ENCODE peak calls at places on chromosome 21, in six cellular contexts. Z, A, M, I, E and K are unnamed samples.

GRCh38 chr21:16124397-16125130 is 394.8 kb downstream of the USP25 start:
- DNase-seq in Z (no peak), A (no peak), M (no peak), I (no peak), E (no peak), K (peak)

GRCh38 chr21:36306872-36307534 is 13.0 kb upstream of the MORC3 start:
- DNase-seq in Z (no peak), A (no peak), M (no peak), I (no peak), E (no peak), K (peak)

GRCh38 chr21:42337830-42338729 is 12.7 kb downstream of the TFF2 start:
- DNase-seq in Z (peak), A (peak), M (peak), I (peak), E (peak), K (peak)

GRCh38 chr21:17436626-17437111 is 76.2 kb upstream of the CXADR start:
- DNase-seq in Z (no peak), A (no peak), M (no peak), I (no peak), E (no peak), K (peak)

GRCh38 chr21:33096426-33096825 is 26.5 kb downstream of the OLIG1 start:
- DNase-seq in Z (no peak), A (no peak), M (no peak), I (no peak), E (no peak), K (no peak)

GRCh38 chr21:20443558-20444155 is 554.6 kb upstream of the NCAM2 start:
- DNase-seq in Z (peak), A (no peak), M (no peak), I (peak), E (peak), K (peak)

GRCh38 chr21:42057861-42058437 is 13.2 kb upstream of the UMODL1 start:
- DNase-seq in Z (no peak), A (no peak), M (no peak), I (no peak), E (no peak), K (no peak)

GRCh38 chr21:45387506-45387905 is 17.5 kb upstream of the COL18A1 start:
- DNase-seq in Z (no peak), A (no peak), M (peak), I (no peak), E (no peak), K (no peak)

GRCh38 chr21:35632711-35633110 is 427.6 kb downstream of the SETD4 start:
- DNase-seq in Z (no peak), A (no peak), M (no peak), I (no peak), E (no peak), K (no peak)

GRCh38 chr21:44484498-44485253 is 29.4 kb downstream of the LRRC3 start:
- DNase-seq in Z (peak), A (no peak), M (no peak), I (no peak), E (no peak), K (no peak)

GRCh38 chr21:37459575-37459974 is 93.0 kb downstream of the DYRK1A start:
- DNase-seq in Z (no peak), A (no peak), M (no peak), I (no peak), E (no peak), K (no peak)

GRCh38 chr21:33078907-33079582 is 9.1 kb downstream of the OLIG1 start:
- DNase-seq in Z (peak), A (peak), M (no peak), I (no peak), E (peak), K (no peak)

GRCh38 chr21:32248616-32249550 is 30.0 kb downstream of the MIS18A start:
- DNase-seq in Z (no peak), A (no peak), M (no peak), I (no peak), E (no peak), K (no peak)

GRCh38 chr21:38751379-38752050 is 54.2 kb upstream of the ETS2 start:
- DNase-seq in Z (no peak), A (no peak), M (peak), I (no peak), E (no peak), K (no peak)

GRCh38 chr21:32779983-32780382 is 8.4 kb upstream of the PAXBP1 start:
- DNase-seq in Z (no peak), A (no peak), M (no peak), I (no peak), E (no peak), K (no peak)

GRCh38 chr21:45074818-45075605 is 632 bp downstream of the ADARB1 start:
- DNase-seq in Z (peak), A (peak), M (peak), I (no peak), E (peak), K (peak)

GRCh38 chr21:33691945-33692594 is 49.8 kb downstream of the ITSN1 start:
- DNase-seq in Z (no peak), A (peak), M (no peak), I (no peak), E (no peak), K (peak)

GRCh38 chr21:27362249-27362648 is 395.4 kb upstream of the ADAMTS5 start:
- DNase-seq in Z (no peak), A (no peak), M (no peak), I (no peak), E (no peak), K (peak)

GRCh38 chr21:15682182-15682895 is 47.4 kb upstream of the USP25 start:
- DNase-seq in Z (no peak), A (no peak), M (no peak), I (no peak), E (no peak), K (no peak)